ENCODE peak calls at places on chromosomes 16 and 17, in nine cellular contexts. X, Z, O, H, Q, C, I, S and N are unnamed samples.

GRCh38 chr16:69909760-69910159 is 41.4 kb upstream of the CLEC18A start:
- DNase-seq in C (no peak), H (no peak), I (no peak), S (no peak), X (no peak), O (no peak), Q (no peak), Z (no peak), N (no peak)

GRCh38 chr17:4327638-4328037 is 38.8 kb downstream of the UBE2G1 start:
- DNase-seq in S (no peak), C (peak; percentile 51), X (no peak), O (peak; percentile 75), I (no peak), Q (no peak), H (no peak), Z (peak; percentile 80), N (no peak)

GRCh38 chr17:55314061-55314783 is 49.5 kb downstream of the HLF start:
- DNase-seq in X (no peak), Z (no peak), S (no peak), H (no peak), O (no peak), I (no peak), C (no peak), Q (peak; percentile 19), N (no peak)

GRCh38 chr17:18172528-18173278 is 10.9 kb upstream of the ALKBH5 start:
- DNase-seq in X (no peak), H (no peak), Z (no peak), O (peak; percentile 76), C (no peak), S (no peak), Q (no peak), I (no peak), N (no peak)

GRCh38 chr16:49604602-49605001 is 231.0 kb downstream of the C16orf78 start:
- DNase-seq in X (no peak), I (no peak), S (no peak), C (no peak), Q (peak; percentile 17), O (no peak), H (peak; percentile 10), Z (no peak), N (no peak)

GRCh38 chr16:10172848-10173655 is 9.2 kb downstream of the GRIN2A start:
- DNase-seq in I (no peak), O (no peak), X (no peak), C (no peak), S (no peak), H (no peak), Q (peak; percentile 72), Z (no peak), N (no peak)

GRCh38 chr16:2194166-2194834 is 2.1 kb downstream of the CASKIN1 start:
- DNase-seq in O (peak; percentile 42), H (no peak), Q (no peak), Z (no peak), C (no peak), I (no peak), S (no peak), X (no peak), N (no peak)

GRCh38 chr16:57661936-57662906 is 5.9 kb upstream of the ADGRG3 start:
- DNase-seq in Q (no peak), Z (no peak), S (no peak), H (no peak), C (no peak), I (no peak), O (no peak), X (no peak), N (no peak)

GRCh38 chr16:81866820-81867440 is 87.8 kb downstream of the PLCG2 start:
- DNase-seq in I (peak; percentile 48), Z (peak; percentile 62), Q (no peak), C (no peak), O (no peak), S (peak; percentile 61), H (no peak), X (no peak), N (peak; percentile 79)

GRCh38 chr17:13704333-13704732 is 102.6 kb upstream of the HS3ST3A1 start:
- DNase-seq in Z (no peak), Q (no peak), X (no peak), S (no peak), C (peak; percentile 54), I (no peak), O (peak; percentile 60), H (no peak), N (no peak)

GRCh38 chr16:10509534-10510025 is 70.8 kb downstream of the EMP2 start:
- DNase-seq in Q (peak; percentile 88), S (peak; percentile 47), X (peak; percentile 65), I (peak; percentile 80), Z (no peak), H (peak; percentile 76), O (peak; percentile 86), C (peak; percentile 28), N (no peak)

GRCh38 chr16:57341441-57342303 is 16.9 kb upstream of the CCL22 start:
- DNase-seq in O (peak; percentile 76), H (no peak), Q (no peak), Z (no peak), C (peak; percentile 98), S (no peak), X (peak; percentile 63), I (peak; percentile 26), N (no peak)

GRCh38 chr17:70405492-70406220 is 236.3 kb downstream of the KCNJ2 start:
- DNase-seq in X (peak; percentile 72), O (peak; percentile 98), C (peak; percentile 72), Z (no peak), S (no peak), Q (no peak), I (peak; percentile 21), H (no peak), N (no peak)

GRCh38 chr17:61158372-61158771 is 241.3 kb upstream of the TBX2 start:
- DNase-seq in C (no peak), Q (no peak), S (no peak), O (peak; percentile 51), H (no peak), I (no peak), X (no peak), Z (no peak), N (no peak)
- H3K27ac ChIP-seq in C (peak overlapping the region; percentile 71), Q (no peak overlapping the region), S (no peak overlapping the region), O (peak overlapping the region; percentile 49), H (no peak overlapping the region), I (no peak overlapping the region), X (no peak overlapping the region), Z (no peak overlapping the region), N (peak overlapping the region; percentile 68)

DNA sequence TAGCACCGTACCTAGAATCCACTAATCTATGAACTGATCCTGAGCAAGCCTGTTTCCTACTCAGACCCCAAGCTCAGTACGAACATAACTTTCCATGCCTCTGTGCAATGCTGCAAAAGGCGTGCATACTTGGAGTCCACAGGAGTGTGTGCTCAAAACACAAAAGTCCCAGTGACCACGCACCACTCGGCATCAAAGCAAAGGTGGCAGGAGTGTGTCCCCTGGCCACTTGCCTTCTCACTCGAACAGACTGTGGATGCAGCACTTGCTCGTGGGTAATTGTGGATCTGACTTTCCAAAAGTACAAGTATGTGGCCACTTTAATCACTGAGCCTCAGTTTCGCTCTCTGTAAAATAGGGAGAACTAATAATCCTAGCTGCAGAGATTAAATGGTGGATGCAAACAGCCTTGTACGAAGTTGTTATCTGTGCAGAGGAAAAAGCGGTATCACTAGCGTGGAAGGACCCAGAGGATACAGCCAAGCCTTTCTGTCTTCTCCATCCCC is 350 bp upstream of the KDM8 start:
- DNase-seq in S (no peak), Z (no peak), I (no peak), O (no peak), H (no peak), X (no peak), C (no peak), Q (no peak), N (no peak)
- H3K27ac ChIP-seq in S (peak overlapping the region; percentile 97), Z (peak overlapping the region; percentile 95), I (peak overlapping the region; percentile 94), O (peak overlapping the region; percentile 87), H (peak overlapping the region; percentile 59), X (peak overlapping the region; percentile 98), C (peak overlapping the region; percentile 77), Q (peak overlapping the region; percentile 91), N (peak overlapping the region; percentile 98)

GRCh38 chr16:3717235-3718018 is at the start of gene TRAP1:
- DNase-seq in O (peak; percentile 81), Q (peak; percentile 90), S (peak; percentile 81), Z (peak; percentile 95), C (peak; percentile 69), X (peak; percentile 30), I (peak; percentile 89), H (peak; percentile 71), N (peak; percentile 95)

GRCh38 chr16:3715430-3715829 is 1.9 kb downstream of the TRAP1 start:
- DNase-seq in Q (no peak), S (no peak), Z (peak; percentile 6), I (no peak), X (no peak), C (no peak), O (no peak), H (no peak), N (no peak)

GRCh38 chr16:3718628-3719027 is 1.3 kb upstream of the TRAP1 start:
- DNase-seq in O (no peak), Z (no peak), S (no peak), H (no peak), X (no peak), I (no peak), C (no peak), Q (no peak), N (no peak)

GRCh38 chr16:3718019-3718391 is 681 bp upstream of the TRAP1 start:
- DNase-seq in O (peak; percentile 3), S (no peak), I (no peak), H (no peak), C (no peak), Z (peak; percentile 26), Q (peak; percentile 36), X (no peak), N (no peak)

DNA sequence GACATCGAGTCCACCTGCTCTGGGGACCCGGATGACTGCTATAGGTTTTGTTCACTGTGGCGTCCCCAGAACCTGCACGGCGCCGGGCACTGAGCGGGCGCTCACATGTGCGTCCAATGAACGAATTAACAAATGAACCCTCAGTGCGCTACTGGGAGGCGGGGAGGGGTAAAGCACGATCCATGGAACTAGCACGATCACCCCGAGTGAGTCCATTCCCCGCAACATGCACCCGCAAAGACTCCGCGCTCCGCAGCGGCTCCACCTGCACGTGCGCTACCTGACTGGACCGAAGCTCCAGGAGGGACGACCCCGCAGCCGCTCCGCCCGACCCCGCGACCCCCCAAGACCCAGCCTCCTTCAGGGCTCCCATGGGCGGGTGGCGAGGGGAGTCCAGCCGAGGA is 491 bp downstream of the TRAP1 start:
- DNase-seq in Q (peak; percentile 70), O (no peak), H (no peak), Z (no peak), C (no peak), I (peak; percentile 32), X (no peak), S (no peak), N (no peak)
- H3K27ac ChIP-seq in Q (peak overlapping the region; percentile 47), O (peak overlapping the region; percentile 87), H (no peak overlapping the region), Z (peak overlapping the region; percentile 97), C (peak overlapping the region; percentile 84), I (peak overlapping the region; percentile 75), X (no peak overlapping the region), S (peak overlapping the region; percentile 92), N (peak overlapping the region; percentile 90)

DNA sequence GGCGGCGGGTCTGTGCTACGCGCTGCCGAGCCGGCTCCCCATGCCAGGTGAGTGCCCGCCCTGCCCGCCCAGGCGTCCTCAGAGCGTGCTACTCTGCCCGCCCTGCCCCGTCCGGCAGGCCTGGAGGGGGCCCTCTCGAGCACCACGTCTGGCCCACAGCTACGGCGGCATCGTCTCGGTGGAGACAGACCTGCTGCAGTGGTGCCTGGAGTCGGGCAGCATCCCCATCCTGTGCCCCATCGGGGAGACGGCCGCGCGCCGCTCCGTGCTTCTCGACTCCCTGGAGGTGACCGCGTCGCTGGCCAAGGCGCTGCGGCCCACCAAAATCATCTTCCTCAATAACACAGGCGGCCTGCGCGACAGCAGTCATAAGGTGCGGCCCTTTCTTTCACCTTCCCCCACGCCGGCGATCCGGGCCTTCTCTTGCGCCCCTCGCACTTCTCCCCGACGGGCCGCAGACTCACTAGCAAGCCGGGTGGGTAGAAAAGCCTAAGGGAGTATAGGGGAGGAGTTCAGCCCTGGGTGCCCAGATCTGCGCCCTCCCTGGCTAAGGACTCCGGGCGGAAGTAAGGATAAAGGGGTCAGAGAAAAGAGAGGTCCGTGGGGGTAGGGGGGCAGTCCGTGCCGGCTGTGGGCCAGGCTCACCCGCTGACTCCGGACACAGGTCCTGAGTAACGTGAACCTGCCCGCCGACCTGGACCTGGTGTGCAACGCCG is 1.6 kb downstream of the NAGS start:
- DNase-seq in X (no peak), C (no peak), H (peak; percentile 91), Z (peak; percentile 61), S (no peak), O (no peak), Q (peak; percentile 95), I (peak; percentile 55), N (peak; percentile 85)
- H3K27ac ChIP-seq in X (peak overlapping the region; percentile 57), C (no peak overlapping the region), H (no peak overlapping the region), Z (no peak overlapping the region), S (no peak overlapping the region), O (peak overlapping the region; percentile 69), Q (no peak overlapping the region), I (no peak overlapping the region), N (peak overlapping the region; percentile 66)